ENCODE peak calls at places on chromosomes 2 and 18, in seven cellular contexts. One of them, this sample, is unnamed.

GRCh38 chr2:54386993-54387590 is 69.0 kb upstream of the SPTBN1 start:
- DNase-seq in fibroblast of the conjunctiva: peak; percentile 24
- DNase-seq in NAMALWA: no peak
- DNase-seq in left lobe of liver: no peak
- DNase-seq in HT1080: peak; percentile 48
- DNase-seq in retinal pigment epithelial cell: no peak
- DNase-seq in cardiac muscle cell: peak; percentile 69
- DNase-seq in this sample: no peak

GRCh38 chr2:217340176-217340575 is 480.3 kb upstream of the TNP1 start:
- DNase-seq in fibroblast of the conjunctiva: no peak
- DNase-seq in NAMALWA: no peak
- DNase-seq in left lobe of liver: no peak
- DNase-seq in HT1080: no peak
- DNase-seq in retinal pigment epithelial cell: no peak
- DNase-seq in cardiac muscle cell: no peak
- DNase-seq in this sample: no peak

GRCh38 chr2:96329416-96329815 is 4.3 kb downstream of the ITPRIPL1 start:
- DNase-seq in fibroblast of the conjunctiva: peak; percentile 67
- DNase-seq in NAMALWA: no peak
- DNase-seq in left lobe of liver: no peak
- DNase-seq in HT1080: peak; percentile 65
- DNase-seq in retinal pigment epithelial cell: peak; percentile 79
- DNase-seq in cardiac muscle cell: peak; percentile 90
- DNase-seq in this sample: no peak

GRCh38 chr2:29700560-29700959 is 220.8 kb downstream of the ALK start:
- DNase-seq in fibroblast of the conjunctiva: no peak
- DNase-seq in NAMALWA: no peak
- DNase-seq in left lobe of liver: no peak
- DNase-seq in HT1080: peak; percentile 89
- DNase-seq in retinal pigment epithelial cell: no peak
- DNase-seq in cardiac muscle cell: no peak
- DNase-seq in this sample: no peak

GRCh38 chr18:54261894-54262293 is 7.4 kb upstream of the POLI start:
- DNase-seq in fibroblast of the conjunctiva: no peak
- DNase-seq in NAMALWA: no peak
- DNase-seq in left lobe of liver: no peak
- DNase-seq in HT1080: no peak
- DNase-seq in retinal pigment epithelial cell: no peak
- DNase-seq in cardiac muscle cell: peak; percentile 54
- DNase-seq in this sample: no peak

GRCh38 chr2:147711031-147711430 is 133.8 kb upstream of the ACVR2A start:
- DNase-seq in fibroblast of the conjunctiva: no peak
- DNase-seq in NAMALWA: no peak
- DNase-seq in left lobe of liver: no peak
- DNase-seq in HT1080: peak; percentile 49
- DNase-seq in retinal pigment epithelial cell: no peak
- DNase-seq in cardiac muscle cell: no peak
- DNase-seq in this sample: no peak

GRCh38 chr18:22827741-22828140 is 105.4 kb upstream of the RBBP8 start:
- DNase-seq in fibroblast of the conjunctiva: no peak
- DNase-seq in NAMALWA: no peak
- DNase-seq in left lobe of liver: no peak
- DNase-seq in HT1080: no peak
- DNase-seq in retinal pigment epithelial cell: no peak
- DNase-seq in cardiac muscle cell: no peak
- DNase-seq in this sample: no peak

GRCh38 chr2:101617188-101617587 is 80.3 kb upstream of the MAP4K4 start:
- DNase-seq in fibroblast of the conjunctiva: peak; percentile 35
- DNase-seq in NAMALWA: no peak
- DNase-seq in left lobe of liver: no peak
- DNase-seq in HT1080: peak; percentile 67
- DNase-seq in retinal pigment epithelial cell: peak; percentile 7
- DNase-seq in cardiac muscle cell: peak; percentile 65
- DNase-seq in this sample: no peak

GRCh38 chr2:176239016-176239415 is 30.2 kb upstream of the MTX2 start:
- DNase-seq in fibroblast of the conjunctiva: no peak
- DNase-seq in NAMALWA: no peak
- DNase-seq in left lobe of liver: no peak
- DNase-seq in HT1080: no peak
- DNase-seq in retinal pigment epithelial cell: no peak
- DNase-seq in cardiac muscle cell: no peak
- DNase-seq in this sample: no peak

GRCh38 chr18:9447334-9447733 is 28.0 kb upstream of the RALBP1 start:
- DNase-seq in fibroblast of the conjunctiva: no peak
- DNase-seq in NAMALWA: no peak
- DNase-seq in left lobe of liver: no peak
- DNase-seq in HT1080: no peak
- DNase-seq in retinal pigment epithelial cell: no peak
- DNase-seq in cardiac muscle cell: no peak
- DNase-seq in this sample: no peak

GRCh38 chr2:28753043-28753683 is 1.5 kb downstream of the PPP1CB start:
- DNase-seq in fibroblast of the conjunctiva: peak; percentile 63
- DNase-seq in NAMALWA: peak; percentile 58
- DNase-seq in left lobe of liver: peak; percentile 51
- DNase-seq in HT1080: peak; percentile 77
- DNase-seq in retinal pigment epithelial cell: no peak
- DNase-seq in cardiac muscle cell: peak; percentile 79
- DNase-seq in this sample: no peak

GRCh38 chr2:119490106-119490505 is 34.2 kb downstream of the SCTR start:
- DNase-seq in fibroblast of the conjunctiva: no peak
- DNase-seq in NAMALWA: no peak
- DNase-seq in left lobe of liver: no peak
- DNase-seq in HT1080: no peak
- DNase-seq in retinal pigment epithelial cell: no peak
- DNase-seq in cardiac muscle cell: no peak
- DNase-seq in this sample: no peak

GRCh38 chr2:13669607-13670006 is 952.9 kb downstream of the TRIB2 start:
- DNase-seq in fibroblast of the conjunctiva: no peak
- DNase-seq in NAMALWA: no peak
- DNase-seq in left lobe of liver: no peak
- DNase-seq in HT1080: peak; percentile 26
- DNase-seq in retinal pigment epithelial cell: no peak
- DNase-seq in cardiac muscle cell: no peak
- DNase-seq in this sample: no peak

GRCh38 chr2:157257312-157258252 is at the start of gene GALNT5:
- DNase-seq in fibroblast of the conjunctiva: no peak
- DNase-seq in NAMALWA: no peak
- DNase-seq in left lobe of liver: no peak
- DNase-seq in HT1080: no peak
- DNase-seq in retinal pigment epithelial cell: no peak
- DNase-seq in cardiac muscle cell: peak; percentile 49
- DNase-seq in this sample: no peak

GRCh38 chr2:216391401-216391800 is 19.1 kb upstream of the MARCHF4 start:
- DNase-seq in fibroblast of the conjunctiva: no peak
- DNase-seq in NAMALWA: no peak
- DNase-seq in left lobe of liver: no peak
- DNase-seq in HT1080: peak; percentile 84
- DNase-seq in retinal pigment epithelial cell: no peak
- DNase-seq in cardiac muscle cell: peak; percentile 25
- DNase-seq in this sample: no peak

GRCh38 chr2:177572236-177572671 is 179.7 kb downstream of the AGPS start:
- DNase-seq in fibroblast of the conjunctiva: no peak
- DNase-seq in NAMALWA: no peak
- DNase-seq in left lobe of liver: no peak
- DNase-seq in HT1080: no peak
- DNase-seq in retinal pigment epithelial cell: peak; percentile 19
- DNase-seq in cardiac muscle cell: peak; percentile 18
- DNase-seq in this sample: no peak

GRCh38 chr2:215696998-215697397 is 261.1 kb upstream of the FN1 start:
- DNase-seq in fibroblast of the conjunctiva: no peak
- DNase-seq in NAMALWA: no peak
- DNase-seq in left lobe of liver: no peak
- DNase-seq in HT1080: no peak
- DNase-seq in retinal pigment epithelial cell: no peak
- DNase-seq in cardiac muscle cell: no peak
- DNase-seq in this sample: no peak

GRCh38 chr18:47191956-47192355 is 15.8 kb upstream of the IER3IP1 start:
- DNase-seq in fibroblast of the conjunctiva: no peak
- DNase-seq in NAMALWA: no peak
- DNase-seq in left lobe of liver: no peak
- DNase-seq in HT1080: peak; percentile 80
- DNase-seq in retinal pigment epithelial cell: no peak
- DNase-seq in cardiac muscle cell: peak; percentile 22
- DNase-seq in this sample: no peak

GRCh38 chr18:78875268-78875997 is 104.2 kb upstream of the SALL3 start:
- DNase-seq in fibroblast of the conjunctiva: no peak
- DNase-seq in NAMALWA: peak; percentile 58
- DNase-seq in left lobe of liver: no peak
- DNase-seq in HT1080: peak; percentile 12
- DNase-seq in retinal pigment epithelial cell: no peak
- DNase-seq in cardiac muscle cell: peak; percentile 40
- DNase-seq in this sample: no peak

GRCh38 chr18:21741511-21742322 is 1.1 kb downstream of the MIB1 start:
- DNase-seq in fibroblast of the conjunctiva: no peak
- DNase-seq in NAMALWA: peak; percentile 44
- DNase-seq in left lobe of liver: peak; percentile 53
- DNase-seq in HT1080: peak; percentile 29
- DNase-seq in retinal pigment epithelial cell: no peak
- DNase-seq in cardiac muscle cell: no peak
- DNase-seq in this sample: no peak